ENCODE peak calls at places on chromosome 1, in nine cellular contexts. G is endothelial cell, N is progenitor cell of endocrine pancreas, U is tibial nerve, T is tibial artery, B is cardiac fibroblast, Z is MM.1S, R is fibroblast of lung, S is B cell. J is an unnamed sample.

GRCh38 chr1:9766759-9767442 is 56.9 kb downstream of the CLSTN1 start:
- DNase-seq in G (no peak), N (no peak), U (no peak), T (no peak), B (peak; percentile 93), Z (no peak), R (peak; percentile 100), S (no peak), J (no peak)

GRCh38 chr1:244100691-244101453 is 49.8 kb downstream of the ZBTB18 start:
- DNase-seq in G (no peak), N (no peak), U (no peak), T (no peak), B (no peak), Z (no peak), R (peak; percentile 65), S (peak; percentile 44), J (no peak)

GRCh38 chr1:192474080-192474683 is 101.4 kb upstream of the RGS1 start:
- DNase-seq in G (peak; percentile 11), N (no peak), U (no peak), T (no peak), B (peak; percentile 52), Z (peak; percentile 67), R (no peak), S (peak; percentile 26), J (peak; percentile 35)

GRCh38 chr1:6048179-6048867 is 2.6 kb downstream of the KCNAB2 start:
- DNase-seq in G (no peak), N (no peak), U (no peak), T (no peak), B (no peak), Z (no peak), R (no peak), S (no peak), J (no peak)

GRCh38 chr1:20063861-20064292 is 6.1 kb upstream of the PLA2G5 start:
- DNase-seq in G (no peak), N (no peak), U (no peak), T (no peak), B (peak; percentile 53), Z (no peak), R (peak; percentile 88), S (no peak), J (no peak)

GRCh38 chr1:245260883-245261282 is 106.1 kb downstream of the KIF26B start:
- DNase-seq in G (no peak), N (no peak), U (no peak), T (no peak), B (no peak), Z (no peak), R (no peak), S (no peak), J (no peak)

GRCh38 chr1:52574594-52574993 is 21.7 kb upstream of the TUT4 start:
- DNase-seq in G (no peak), N (no peak), U (no peak), T (no peak), B (peak; percentile 94), Z (no peak), R (peak; percentile 99), S (no peak), J (no peak)

GRCh38 chr1:33169290-33170055 is 12.4 kb downstream of the TRIM62 start:
- DNase-seq in G (no peak), N (no peak), U (no peak), T (peak; percentile 15), B (peak; percentile 40), Z (no peak), R (peak; percentile 62), S (no peak), J (no peak)

GRCh38 chr1:155044812-155045690 is 6.1 kb upstream of the ADAM15 start:
- DNase-seq in G (peak; percentile 78), N (peak; percentile 52), U (peak; percentile 63), T (peak; percentile 85), B (peak; percentile 88), Z (peak; percentile 93), R (peak; percentile 66), S (peak; percentile 73), J (peak; percentile 81)

GRCh38 chr1:18681423-18681835 is 50.8 kb downstream of the PAX7 start:
- DNase-seq in G (peak; percentile 24), N (no peak), U (no peak), T (no peak), B (peak; percentile 25), Z (peak; percentile 48), R (peak; percentile 26), S (no peak), J (peak; percentile 72)

GRCh38 chr1:209349372-209350324 is 233.9 kb upstream of the CAMK1G start:
- DNase-seq in G (no peak), N (no peak), U (no peak), T (no peak), B (peak; percentile 21), Z (peak; percentile 19), R (peak; percentile 74), S (no peak), J (peak; percentile 14)

GRCh38 chr1:204326891-204327290 is 32.8 kb downstream of the PLEKHA6 start:
- DNase-seq in G (no peak), N (no peak), U (no peak), T (no peak), B (no peak), Z (no peak), R (no peak), S (no peak), J (no peak)

GRCh38 chr1:26864610-26865480 is 1.9 kb downstream of the SFN start:
- DNase-seq in G (peak; percentile 97), N (peak; percentile 94), U (peak; percentile 95), T (peak; percentile 99), B (peak; percentile 99), Z (peak; percentile 97), R (peak; percentile 98), S (peak; percentile 93), J (peak; percentile 96)
- TF ChIP-seq CTCF in G (no peak), N (no peak), U (peak; percentile 45), T (peak; percentile 9), B (no peak), Z (peak; percentile 7), R (no peak), S (no peak), J (peak; percentile 7)

GRCh38 chr1:63949965-63950364 is 176.1 kb downstream of the ROR1 start:
- DNase-seq in G (no peak), N (no peak), U (peak; percentile 31), T (peak; percentile 77), B (peak; percentile 67), Z (no peak), R (no peak), S (no peak), J (no peak)
- TF ChIP-seq CTCF in G (no peak), N (no peak), U (no peak), T (no peak), B (no peak), Z (no peak), R (no peak), S (no peak), J (no peak)

GRCh38 chr1:3347257-3348020 is 107.0 kb upstream of the ARHGEF16 start:
- DNase-seq in G (no peak), N (no peak), U (no peak), T (peak; percentile 88), B (no peak), Z (no peak), R (no peak), S (no peak), J (no peak)

GRCh38 chr1:3350441-3351261 is 103.8 kb upstream of the ARHGEF16 start:
- DNase-seq in G (no peak), N (no peak), U (no peak), T (peak; percentile 95), B (peak; percentile 13), Z (no peak), R (no peak), S (no peak), J (no peak)

GRCh38 chr1:3348196-3348865 is 106.1 kb upstream of the ARHGEF16 start:
- DNase-seq in G (no peak), N (no peak), U (no peak), T (no peak), B (no peak), Z (no peak), R (no peak), S (no peak), J (no peak)

GRCh38 chr1:3349968-3350299 is 104.5 kb upstream of the ARHGEF16 start:
- DNase-seq in G (no peak), N (no peak), U (no peak), T (no peak), B (no peak), Z (no peak), R (no peak), S (no peak), J (no peak)

DNA sequence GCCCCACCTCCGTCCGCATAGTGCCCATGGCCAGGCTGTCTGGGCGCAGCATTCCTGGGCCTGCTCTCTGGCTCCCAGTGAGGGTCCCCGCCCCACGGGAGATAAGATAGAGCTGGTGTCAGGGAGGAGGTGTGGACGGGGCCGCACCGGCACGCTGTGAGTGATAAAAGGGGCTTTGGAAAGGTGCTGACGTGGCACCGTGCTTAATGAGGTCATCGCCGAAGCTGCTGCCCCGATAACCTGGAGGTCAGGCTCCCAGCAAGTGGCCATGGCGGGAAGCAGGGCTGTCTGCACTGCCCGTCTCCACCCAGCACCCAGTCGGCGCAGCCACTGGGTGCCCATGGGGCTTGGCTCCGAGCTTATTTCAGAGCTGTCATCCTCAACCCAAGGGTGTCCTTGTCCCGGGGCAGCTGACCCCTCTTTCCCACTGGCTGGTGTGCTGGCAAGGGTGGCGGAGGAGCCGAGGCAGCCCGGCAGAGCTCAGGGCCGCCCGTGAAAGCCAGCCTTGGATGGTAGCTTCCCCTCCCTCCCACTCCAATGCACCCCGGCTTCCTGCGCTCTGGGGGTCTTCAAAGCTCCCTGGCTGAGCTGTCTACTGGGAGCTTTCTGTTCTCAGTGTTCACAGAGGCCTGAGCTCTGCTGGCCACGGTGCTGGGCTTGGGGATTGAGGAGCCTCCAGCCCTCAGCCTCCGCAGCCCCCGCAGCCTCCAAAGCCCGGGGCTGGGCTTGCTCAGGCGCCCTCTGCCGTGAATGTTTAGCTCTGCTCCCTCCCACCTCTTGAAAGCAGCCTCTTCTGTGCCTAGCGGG is 105.1 kb upstream of the ARHGEF16 start:
- DNase-seq in G (no peak), N (no peak), U (no peak), T (no peak), B (peak; percentile 43), Z (no peak), R (peak; percentile 52), S (no peak), J (no peak)
- TF ChIP-seq CTCF in G (no peak), N (peak; percentile 48), U (peak; percentile 43), T (peak; percentile 29), B (no peak), Z (no peak), R (no peak), S (no peak), J (no peak)

GRCh38 chr1:13823936-13824335 is 123.9 kb downstream of the PRDM2 start:
- DNase-seq in G (no peak), N (no peak), U (no peak), T (peak; percentile 11), B (no peak), Z (no peak), R (no peak), S (peak; percentile 4), J (no peak)

GRCh38 chr1:13826591-13826990 is 126.6 kb downstream of the PRDM2 start:
- DNase-seq in G (no peak), N (no peak), U (no peak), T (no peak), B (no peak), Z (no peak), R (no peak), S (no peak), J (no peak)

GRCh38 chr1:13824626-13825025 is 124.6 kb downstream of the PRDM2 start:
- DNase-seq in G (no peak), N (no peak), U (no peak), T (peak; percentile 48), B (no peak), Z (no peak), R (no peak), S (peak; percentile 2), J (no peak)

GRCh38 chr1:13823126-13823880 is 123.3 kb downstream of the PRDM2 start:
- DNase-seq in G (no peak), N (no peak), U (no peak), T (peak; percentile 54), B (no peak), Z (no peak), R (no peak), S (peak; percentile 1), J (no peak)

GRCh38 chr1:13825033-13825432 is 125.0 kb downstream of the PRDM2 start:
- DNase-seq in G (no peak), N (no peak), U (no peak), T (peak; percentile 13), B (no peak), Z (no peak), R (no peak), S (peak; percentile 2), J (no peak)
- TF ChIP-seq CTCF in G (no peak), N (no peak), U (no peak), T (no peak), B (no peak), Z (no peak), R (peak; percentile 8), S (no peak), J (peak; percentile 38)